ENCODE peak calls at places on chromosomes 3 and 15, in seven cellular contexts. L is GM23338, O is HCT116, Q is GM23248, K is neural progenitor cell, W is MM.1S, F is PC-3. P is an unnamed sample.

GRCh38 chr3:72270072-72270611 is 485.2 kb upstream of the PROK2 start:
- DNase-seq in L (no peak), O (peak), Q (peak), K (no peak), W (peak), F (peak), P (peak)

GRCh38 chr3:143443851-143444331 is 324.3 kb downstream of the CHST2 start:
- DNase-seq in L (no peak), O (peak), Q (peak), K (no peak), W (no peak), F (peak), P (no peak)

GRCh38 chr15:69042531-69042930 is 28.0 kb downstream of the NOX5 start:
- DNase-seq in L (no peak), O (no peak), Q (no peak), K (no peak), W (no peak), F (no peak), P (no peak)

GRCh38 chr3:183883291-183884096 is 1.2 kb downstream of the PARL start:
- DNase-seq in L (no peak), O (no peak), Q (no peak), K (no peak), W (no peak), F (no peak), P (no peak)

GRCh38 chr15:56760186-56760585 is 26.9 kb upstream of the ZNF280D start:
- DNase-seq in L (no peak), O (no peak), Q (peak), K (no peak), W (no peak), F (no peak), P (peak)

GRCh38 chr15:88257311-88257901 is 867 bp upstream of the NTRK3 start:
- DNase-seq in L (peak), O (no peak), Q (peak), K (peak), W (peak), F (no peak), P (peak)

GRCh38 chr15:95584088-95584487 is 746.4 kb upstream of the NR2F2 start:
- DNase-seq in L (no peak), O (no peak), Q (no peak), K (no peak), W (no peak), F (peak), P (no peak)

GRCh38 chr3:33439421-33440327 is 531 bp downstream of the UBP1 start:
- DNase-seq in L (peak), O (no peak), Q (peak), K (no peak), W (peak), F (peak), P (peak)

GRCh38 chr3:42706721-42707619 is 4.4 kb upstream of the HHATL start:
- DNase-seq in L (no peak), O (no peak), Q (no peak), K (no peak), W (no peak), F (no peak), P (no peak)

GRCh38 chr3:69739204-69740102 is at the start of gene MITF:
- DNase-seq in L (peak), O (peak), Q (peak), K (peak), W (peak), F (peak), P (peak)

GRCh38 chr15:81258455-81258854 is 61.8 kb downstream of the IL16 start:
- DNase-seq in L (no peak), O (no peak), Q (no peak), K (no peak), W (no peak), F (no peak), P (no peak)

GRCh38 chr3:138833908-138834358 is 795 bp downstream of the PIK3CB start:
- DNase-seq in L (peak), O (no peak), Q (peak), K (peak), W (no peak), F (no peak), P (no peak)

GRCh38 chr15:71117906-71118305 is 2.6 kb downstream of the THSD4 start:
- DNase-seq in L (no peak), O (no peak), Q (no peak), K (no peak), W (no peak), F (no peak), P (no peak)
- H3K4me2 ChIP-seq in L (no peak), O (no peak), Q (peak), K (no peak), W (no peak), F (peak), P (no peak)

GRCh38 chr15:60916032-60916673 is 312.9 kb downstream of the RORA start:
- DNase-seq in L (peak), O (no peak), Q (no peak), K (no peak), W (no peak), F (no peak), P (no peak)
- TF ChIP-seq EZH2phosphoT487 in L (no peak), O (no peak), Q (no peak), K (no peak), W (no peak), F (no peak), P (no peak)

GRCh38 chr15:40873625-40874561 is at the start of gene RHOV:
- DNase-seq in L (peak), O (peak), Q (peak), K (peak), W (peak), F (peak), P (peak)
- TF ChIP-seq EZH2 in L (no peak), O (no peak), Q (no peak), K (peak), W (no peak), F (no peak), P (no peak)

DNA sequence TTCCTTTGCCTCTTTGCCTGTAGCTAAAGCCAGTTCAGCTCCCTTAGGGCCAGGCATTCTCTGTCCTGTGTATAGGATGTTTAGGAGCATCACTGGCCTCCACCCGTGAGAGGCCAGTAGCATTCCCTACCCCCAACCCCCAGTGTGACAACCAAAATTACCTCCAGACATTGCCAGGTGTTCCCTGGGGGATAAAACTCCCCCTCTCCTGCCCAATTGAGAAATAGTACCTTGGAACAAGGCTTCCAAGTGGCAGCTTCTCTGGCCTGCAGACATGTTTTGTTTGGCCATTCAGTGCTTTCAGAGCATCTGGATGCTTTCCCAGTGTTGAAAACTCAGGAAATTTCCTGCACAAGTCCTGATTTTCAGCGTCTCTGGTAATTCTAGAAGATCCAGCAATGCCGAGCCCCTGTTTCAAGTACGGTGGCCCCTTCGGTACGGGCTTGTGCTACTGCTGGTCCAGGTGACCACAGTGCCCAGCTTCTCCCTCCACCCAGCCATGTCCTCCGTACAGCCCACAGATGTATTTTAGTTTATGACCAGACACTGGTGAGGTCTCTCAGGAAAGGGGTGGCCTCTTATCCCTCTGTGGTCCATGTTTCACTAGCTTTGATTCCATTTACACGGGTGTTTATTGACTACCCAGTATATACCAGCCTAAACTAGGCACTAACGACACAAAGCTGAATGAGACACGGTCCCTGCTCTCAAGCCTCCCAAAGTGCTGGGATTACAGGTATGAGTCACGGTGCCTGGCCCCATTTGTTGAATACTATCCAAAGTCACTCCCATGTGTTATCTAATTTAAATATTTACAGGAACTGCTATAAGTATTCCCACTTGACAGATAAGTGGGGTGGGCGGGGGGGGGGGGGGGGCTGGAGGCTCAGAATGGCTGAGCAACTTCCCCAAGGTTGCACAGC is 125.4 kb upstream of the RAD18 start:
- DNase-seq in L (no peak), O (no peak), Q (peak), K (no peak), W (no peak), F (peak), P (peak)
- H3K4me2 ChIP-seq in L (no peak), O (no peak), Q (no peak), K (no peak), W (no peak), F (peak), P (peak)

DNA sequence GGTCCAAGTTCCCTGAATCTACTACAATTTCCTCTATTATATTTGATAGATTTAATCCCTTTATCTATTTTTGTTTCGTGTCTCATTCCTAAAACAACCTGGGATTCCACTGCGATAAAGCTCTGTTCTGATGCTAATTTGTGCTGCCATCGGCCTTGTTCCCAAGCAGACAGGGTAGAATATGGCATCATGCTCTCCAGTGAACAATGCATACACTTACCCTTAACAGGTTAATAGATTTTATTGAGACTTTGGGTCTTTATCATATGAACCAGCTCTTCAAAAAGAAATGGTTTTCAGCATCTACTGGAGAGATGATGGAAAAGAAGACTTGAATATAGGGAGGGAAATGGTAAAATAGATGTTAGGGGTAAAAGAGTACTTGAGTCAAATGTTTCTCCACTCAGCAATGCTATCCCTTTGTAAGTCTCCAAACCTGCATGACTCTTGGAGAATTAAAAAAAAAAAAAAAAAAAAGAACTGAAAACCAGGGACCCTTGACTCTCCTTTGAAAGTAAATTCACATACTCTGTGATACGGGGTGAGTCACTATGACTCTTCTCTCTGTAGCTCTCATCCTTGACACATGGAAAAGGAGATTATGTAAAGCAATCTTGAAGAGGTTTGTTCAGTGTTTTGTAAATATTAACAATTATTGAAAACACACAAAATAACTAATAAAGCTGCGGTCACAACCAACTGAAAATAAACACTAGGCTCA is 268.8 kb downstream of the ZBTB20 start:
- DNase-seq in L (peak), O (peak), Q (peak), K (no peak), W (no peak), F (peak), P (no peak)
- TF ChIP-seq EZH2phosphoT487 in L (no peak), O (no peak), Q (no peak), K (no peak), W (no peak), F (no peak), P (no peak)

GRCh38 chr3:151085227-151085888 is at the start of gene MED12L:
- DNase-seq in L (peak), O (peak), Q (peak), K (peak), W (peak), F (peak), P (peak)

GRCh38 chr3:151086484-151087456 is 1.3 kb downstream of the MED12L start:
- DNase-seq in L (peak), O (peak), Q (peak), K (peak), W (peak), F (peak), P (peak)

GRCh38 chr3:151084893-151085226 is 604 bp upstream of the MED12L start:
- DNase-seq in L (no peak), O (no peak), Q (no peak), K (no peak), W (no peak), F (no peak), P (no peak)

GRCh38 chr3:151085889-151086483 is 522 bp downstream of the MED12L start:
- DNase-seq in L (peak), O (no peak), Q (peak), K (peak), W (peak), F (no peak), P (peak)

DNA sequence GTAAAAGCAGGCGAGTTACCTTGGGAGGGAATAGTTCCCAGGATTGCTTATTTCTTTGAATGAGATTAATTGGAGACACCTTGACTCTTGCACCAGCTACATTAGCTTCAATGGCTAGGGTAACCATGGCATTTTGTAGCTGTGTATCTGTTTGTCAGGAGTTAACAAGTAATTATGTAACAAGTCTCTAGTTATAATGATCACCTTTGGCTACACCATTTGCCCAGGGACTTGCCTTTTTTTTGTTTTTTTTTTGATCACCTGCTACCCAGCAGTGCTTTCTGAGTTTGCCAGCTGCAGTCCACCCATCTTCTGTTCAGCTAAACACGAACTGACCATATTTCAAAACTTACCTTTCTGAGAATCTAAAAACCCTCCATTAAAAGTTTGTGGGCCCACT is 2.2 kb downstream of the MED12L start:
- DNase-seq in L (no peak), O (no peak), Q (no peak), K (no peak), W (no peak), F (no peak), P (no peak)
- TF ChIP-seq EZH2 in L (no peak), O (no peak), Q (no peak), K (no peak), W (no peak), F (no peak), P (no peak)

DNA sequence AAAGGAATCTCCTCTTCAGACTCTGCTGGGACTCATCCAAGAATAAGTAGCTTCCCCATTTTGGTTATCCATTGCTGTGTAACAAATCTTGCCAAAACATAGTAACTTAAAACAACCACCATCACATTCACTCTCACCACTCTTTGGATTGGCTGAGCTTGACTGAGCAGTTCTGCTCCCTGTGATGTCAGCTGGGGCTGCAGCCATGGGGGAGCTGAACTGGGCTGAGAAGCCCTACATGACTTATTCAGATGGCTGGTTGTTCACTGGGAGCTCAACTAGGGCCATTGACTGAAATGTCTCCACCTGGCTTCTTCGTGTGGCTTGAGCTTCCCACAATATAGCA is 36.9 kb upstream of the CDV3 start:
- DNase-seq in L (no peak), O (no peak), Q (no peak), K (no peak), W (no peak), F (no peak), P (no peak)
- H3K4me2 ChIP-seq in L (no peak), O (no peak), Q (peak), K (no peak), W (no peak), F (peak), P (peak)

DNA sequence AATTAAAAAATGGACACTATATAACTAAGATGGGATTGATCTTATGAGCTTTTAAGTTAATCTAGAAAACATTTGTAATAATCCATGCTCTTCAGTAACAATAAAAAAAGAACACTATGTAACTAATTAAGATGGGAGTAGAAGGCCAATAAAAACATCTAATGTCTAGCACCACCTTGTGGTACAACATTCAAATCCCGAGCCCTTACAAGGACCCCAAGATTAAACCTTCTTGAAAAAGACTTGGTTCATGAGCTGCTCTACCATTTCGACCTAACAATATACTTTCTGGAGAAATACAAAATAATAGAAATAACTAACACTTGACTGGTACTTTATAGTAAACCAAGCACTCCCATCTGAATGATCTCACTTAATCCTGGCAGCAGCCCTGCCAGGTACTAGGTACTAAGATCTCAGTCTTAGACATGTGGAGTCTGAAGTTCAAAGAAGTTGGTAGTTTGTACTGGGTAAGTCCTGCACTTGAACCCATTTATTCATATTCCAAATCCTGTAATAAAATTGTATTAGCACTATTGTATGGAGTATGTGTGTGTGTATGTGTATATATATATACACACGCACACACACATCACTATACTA is 21.8 kb downstream of the METTL6 start:
- DNase-seq in L (peak), O (peak), Q (peak), K (peak), W (peak), F (peak), P (peak)
- TF ChIP-seq EZH2phosphoT487 in L (no peak), O (no peak), Q (no peak), K (no peak), W (no peak), F (no peak), P (no peak)

DNA sequence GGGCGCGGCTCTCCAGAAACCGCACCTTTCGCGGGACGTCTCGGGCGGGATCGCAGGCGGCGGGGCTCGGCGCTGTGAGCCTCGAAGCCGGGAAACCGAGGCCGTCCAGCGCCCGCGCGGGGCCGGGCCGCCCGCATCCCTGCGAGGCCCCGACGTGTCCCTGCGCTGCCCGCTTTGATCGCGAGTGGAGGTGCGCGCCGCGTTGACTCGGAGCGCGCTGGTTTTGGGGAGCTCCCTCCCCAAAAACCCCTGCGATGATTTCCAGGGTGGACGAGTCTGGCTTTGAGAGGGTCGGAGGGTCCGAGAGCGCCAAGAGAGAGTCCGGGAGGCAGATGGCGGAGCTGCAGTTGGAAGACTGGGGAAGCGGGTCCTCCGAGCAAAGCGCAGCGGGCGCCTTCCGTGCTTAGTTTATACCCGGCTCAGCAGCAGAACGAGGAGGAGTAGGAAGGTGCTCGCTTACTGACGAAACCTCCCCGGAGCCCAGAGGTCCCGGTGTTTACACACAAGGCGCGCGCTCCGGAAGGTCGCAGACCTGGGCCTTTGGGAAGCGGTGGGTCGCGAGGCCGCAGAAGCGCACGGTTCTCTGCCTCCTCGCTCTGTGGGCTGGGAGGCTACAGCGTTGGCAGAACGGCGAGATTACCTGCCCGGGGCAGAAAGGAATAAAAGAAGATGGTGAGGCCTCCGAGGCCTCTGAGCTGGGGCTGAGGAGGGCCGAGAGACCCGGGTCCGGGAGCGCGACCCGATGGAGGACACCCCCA is 687 bp downstream of the ALDH1A3 start:
- DNase-seq in L (peak), O (no peak), Q (peak), K (peak), W (no peak), F (no peak), P (no peak)
- TF ChIP-seq EZH2 in L (peak), O (no peak), Q (peak), K (peak), W (no peak), F (no peak), P (peak)

GRCh38 chr15:73572296-73572695 is 60.9 kb downstream of the NPTN start:
- DNase-seq in L (no peak), O (no peak), Q (no peak), K (no peak), W (no peak), F (no peak), P (no peak)

GRCh38 chr15:73571346-73571745 is 61.8 kb downstream of the NPTN start:
- DNase-seq in L (no peak), O (no peak), Q (no peak), K (no peak), W (no peak), F (no peak), P (no peak)

GRCh38 chr15:73570355-73571032 is 62.7 kb downstream of the NPTN start:
- DNase-seq in L (no peak), O (no peak), Q (no peak), K (no peak), W (no peak), F (no peak), P (no peak)

GRCh38 chr15:73573572-73573971 is 59.6 kb downstream of the NPTN start:
- DNase-seq in L (no peak), O (no peak), Q (peak), K (no peak), W (no peak), F (peak), P (peak)

GRCh38 chr15:73573071-73573470 is 60.1 kb downstream of the NPTN start:
- DNase-seq in L (no peak), O (no peak), Q (no peak), K (no peak), W (no peak), F (no peak), P (peak)
- H3K4me2 ChIP-seq in L (no peak), O (no peak), Q (no peak), K (no peak), W (no peak), F (no peak), P (peak)